ENCODE peak calls at places on chromosomes 6 and 20, in seven cellular contexts. C is upper lobe of right lung; P is CD8-positive, alpha-beta T cell; Z is RWPE1; I is fibroblast of lung; X is Right ventricle myocardium superior; V is kidney. U is an unnamed sample.

GRCh38 chr6:45129051-45129450 is 199.1 kb upstream of the RUNX2 start:
- DNase-seq in C (no peak), X (no peak), P (no peak), Z (no peak), I (no peak), V (no peak), U (no peak)

GRCh38 chr6:140846518-140847277 is 1286.0 kb upstream of the GJE1 start:
- DNase-seq in Z (peak), C (no peak), P (no peak), I (peak), X (no peak), V (no peak), U (no peak)

GRCh38 chr6:111591901-111592461 is 13.7 kb downstream of the TRAF3IP2 start:
- DNase-seq in I (peak), X (no peak), P (no peak), C (no peak), Z (peak), V (no peak), U (no peak)

GRCh38 chr20:49584418-49585382 is 16.8 kb upstream of the PTGIS start:
- DNase-seq in C (no peak), X (peak), I (no peak), V (peak), P (no peak), Z (no peak), U (no peak)

GRCh38 chr6:86500035-86500434 is 437.3 kb upstream of the HTR1E start:
- DNase-seq in P (no peak), C (no peak), Z (no peak), X (no peak), I (no peak), V (no peak), U (no peak)

GRCh38 chr20:5779071-5779470 is 28.9 kb downstream of the SHLD1 start:
- DNase-seq in P (no peak), V (no peak), X (no peak), C (no peak), Z (no peak), I (no peak), U (no peak)

GRCh38 chr6:36874016-36874442 is 574 bp downstream of the PPIL1 start:
- DNase-seq in C (peak), X (peak), P (no peak), V (no peak), I (peak), Z (peak), U (no peak)

GRCh38 chr6:9252784-9253183 is 817.4 kb upstream of the SLC35B3 start:
- DNase-seq in C (no peak), V (no peak), Z (no peak), I (no peak), X (no peak), P (no peak), U (no peak)

GRCh38 chr20:61756966-61757677 is 308.6 kb downstream of the TAF4 start:
- DNase-seq in X (no peak), I (no peak), V (peak), Z (no peak), P (no peak), C (no peak), U (no peak)

GRCh38 chr6:125102411-125102810 is 51.2 kb upstream of the TPD52L1 start:
- DNase-seq in C (no peak), X (no peak), Z (no peak), V (no peak), I (no peak), P (no peak), U (no peak)

GRCh38 chr6:134902907-134903306 is 47.0 kb downstream of the ALDH8A1 start:
- DNase-seq in Z (no peak), I (no peak), V (no peak), X (no peak), P (no peak), C (no peak), U (no peak)

GRCh38 chr6:165183071-165183470 is 126.3 kb downstream of the C6orf118 start:
- DNase-seq in C (no peak), V (no peak), X (no peak), Z (no peak), P (no peak), I (no peak), U (no peak)

GRCh38 chr20:13656721-13657368 is 18.1 kb upstream of the TASP1 start:
- DNase-seq in C (no peak), Z (no peak), V (no peak), I (no peak), X (no peak), P (no peak), U (no peak)

GRCh38 chr6:45209762-45210161 is 118.4 kb upstream of the RUNX2 start:
- DNase-seq in Z (no peak), X (no peak), V (no peak), C (no peak), P (no peak), I (no peak), U (no peak)

U was measured in T-helper 1 cell.